ENCODE peak calls at places on chromosomes 1 and 21, in five cellular contexts. E, M, B, D and L are unnamed samples. For H3K4me1, the result is how much of the 10 kb centered on the place peaks cover.

GRCh38 chr21:33964706-33965325 is 49.2 kb upstream of the ATP5PO start:
- DNase-seq in E (no peak), M (no peak), B (no peak), D (no peak), L (no peak)

GRCh38 chr1:88780485-88780884 is 96.4 kb downstream of the PKN2 start:
- DNase-seq in E (no peak), M (no peak), B (no peak), D (no peak), L (no peak)

GRCh38 chr1:50978144-50978851 is 8.3 kb downstream of the CDKN2C start:
- DNase-seq in E (peak), M (no peak), B (peak), D (peak), L (no peak)

GRCh38 chr21:29231781-29232548 is 66.8 kb upstream of the BACH1 start:
- DNase-seq in E (no peak), M (no peak), B (no peak), D (no peak), L (no peak)

GRCh38 chr1:203567596-203567995 is 59.0 kb upstream of the ATP2B4 start:
- DNase-seq in E (no peak), M (no peak), B (no peak), D (no peak), L (no peak)

GRCh38 chr1:229430761-229431269 is 3.1 kb downstream of the ACTA1 start:
- DNase-seq in E (no peak), M (no peak), B (peak), D (peak), L (no peak)

GRCh38 chr1:180912801-180913616 is at the start of gene KIAA1614:
- DNase-seq in E (no peak), M (no peak), B (no peak), D (no peak), L (no peak)

GRCh38 chr1:19350566-19350965 is 38.4 kb downstream of the SLC66A1 start:
- DNase-seq in E (no peak), M (no peak), B (no peak), D (no peak), L (no peak)

GRCh38 chr1:156221986-156222692 is 9.3 kb downstream of the PMF1 start:
- DNase-seq in E (no peak), M (no peak), B (no peak), D (no peak), L (no peak)

GRCh38 chr1:202860744-202861419 is 28.1 kb downstream of the RABIF start:
- DNase-seq in E (peak), M (no peak), B (peak), D (peak), L (no peak)

GRCh38 chr21:33968998-33969353 is 53.4 kb upstream of the ATP5PO start:
- DNase-seq in E (no peak), M (no peak), B (no peak), D (no peak), L (no peak)

GRCh38 chr1:117161887-117162286 is 40.3 kb upstream of the TRIM45 start:
- DNase-seq in E (no peak), M (no peak), B (no peak), D (no peak), L (no peak)

GRCh38 chr21:32572574-32573420 is 12.5 kb downstream of the TCP10L start:
- DNase-seq in E (no peak), M (no peak), B (peak), D (peak), L (no peak)

GRCh38 chr1:201737350-201738060 is 91.5 kb upstream of the IPO9 start:
- DNase-seq in E (no peak), M (no peak), B (no peak), D (no peak), L (no peak)
- H3K4me1 ChIP-seq in E (under half), M (under half), B (half or more), D (under half), L (under half)

DNA sequence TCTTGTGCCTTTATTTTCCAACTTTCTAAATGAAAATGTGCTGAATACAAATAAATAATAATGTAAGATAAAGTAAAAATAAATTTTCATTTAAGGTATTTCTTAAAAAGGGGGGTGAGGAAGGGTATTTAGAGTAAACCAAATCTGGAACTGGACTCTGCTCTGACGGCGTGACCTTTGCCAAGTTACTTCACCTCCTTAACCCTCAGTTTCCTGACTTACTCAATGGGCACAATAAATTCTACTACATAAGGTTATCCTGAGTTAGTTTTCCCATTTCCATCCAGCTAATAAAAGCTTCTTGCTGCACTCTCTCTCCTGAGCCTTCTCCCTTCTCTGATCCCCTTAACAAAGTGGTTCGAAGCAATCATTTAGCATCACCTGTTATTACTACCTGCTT is 93.9 kb downstream of the NID1 start:
- DNase-seq in E (peak), M (no peak), B (no peak), D (no peak), L (no peak)
- H3K4me3 ChIP-seq in E (no peak), M (no peak), B (no peak), D (no peak), L (no peak)

DNA sequence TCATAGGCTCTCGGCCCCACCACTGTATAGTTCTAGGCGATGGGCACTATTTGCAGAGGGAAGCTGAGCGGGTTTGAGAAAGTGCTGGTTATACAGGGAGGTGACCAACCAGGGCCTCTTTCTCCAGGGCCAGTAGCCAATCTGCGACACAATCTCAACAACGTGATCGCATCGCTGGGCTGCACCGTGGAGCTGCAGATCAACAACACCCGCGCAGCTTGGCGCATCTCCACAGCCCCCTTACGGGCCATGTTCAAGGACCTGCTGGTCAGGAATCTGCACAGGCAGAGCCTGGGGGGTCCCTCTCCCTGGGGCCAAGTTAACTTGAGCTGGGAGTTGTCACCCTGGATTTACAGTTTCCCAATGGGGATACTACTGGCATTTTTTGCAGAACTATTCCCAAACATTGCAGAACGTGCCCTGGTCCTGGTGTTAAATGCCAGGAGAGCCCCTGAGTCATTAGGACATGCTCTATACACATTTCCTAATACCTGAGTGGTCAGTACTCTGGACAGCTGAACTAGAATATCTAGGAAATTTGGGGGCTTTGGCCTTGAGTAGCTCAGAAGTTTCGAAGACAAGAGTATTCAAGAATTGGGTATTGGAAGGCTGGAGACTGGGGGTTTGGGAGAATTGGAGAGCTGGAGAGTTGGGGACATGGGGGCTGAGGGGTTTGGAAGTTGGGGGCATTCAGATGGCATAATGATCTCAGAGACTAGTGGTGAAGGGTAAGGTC is 6.9 kb downstream of the DCST1 start:
- DNase-seq in E (no peak), M (no peak), B (no peak), D (peak), L (no peak)
- H3K27ac ChIP-seq in E (no peak), M (no peak), B (no peak), D (no peak), L (no peak)

DNA sequence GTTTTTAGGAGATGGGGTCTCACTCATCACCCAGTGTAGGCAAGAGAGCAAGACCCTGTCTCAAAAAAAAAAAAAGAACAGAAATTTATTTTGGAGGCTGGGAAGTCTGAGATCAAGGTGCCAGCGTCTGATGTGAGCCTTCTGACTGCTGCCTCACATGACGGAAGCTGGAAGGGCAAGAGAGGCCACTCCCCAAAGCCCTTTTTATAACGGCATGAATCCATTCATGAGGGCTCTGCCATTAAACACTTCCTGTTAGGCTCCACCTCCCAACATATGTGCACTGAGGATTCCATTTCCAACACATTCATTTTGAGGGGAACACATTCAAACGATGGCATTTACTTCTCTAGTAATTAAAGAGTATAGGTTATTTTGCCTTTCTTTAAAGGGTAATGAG is 50.9 kb upstream of the C1orf198 start:
- DNase-seq in E (no peak), M (no peak), B (no peak), D (no peak), L (no peak)
- H3K4me1 ChIP-seq in E (under half), M (under half), B (under half), D (under half), L (under half)

GRCh38 chr1:98870959-98871903 is 133.4 kb downstream of the PLPPR5 start:
- DNase-seq in E (no peak), M (peak), B (no peak), D (no peak), L (no peak)
- H3K4me3 ChIP-seq in E (no peak), M (no peak), B (no peak), D (no peak), L (no peak)

GRCh38 chr1:886760-887159 is 37.0 kb upstream of the SAMD11 start:
- DNase-seq in E (no peak), M (no peak), B (no peak), D (peak), L (no peak)
- H3K27ac ChIP-seq in E (no peak), M (no peak), B (no peak), D (no peak), L (no peak)

DNA sequence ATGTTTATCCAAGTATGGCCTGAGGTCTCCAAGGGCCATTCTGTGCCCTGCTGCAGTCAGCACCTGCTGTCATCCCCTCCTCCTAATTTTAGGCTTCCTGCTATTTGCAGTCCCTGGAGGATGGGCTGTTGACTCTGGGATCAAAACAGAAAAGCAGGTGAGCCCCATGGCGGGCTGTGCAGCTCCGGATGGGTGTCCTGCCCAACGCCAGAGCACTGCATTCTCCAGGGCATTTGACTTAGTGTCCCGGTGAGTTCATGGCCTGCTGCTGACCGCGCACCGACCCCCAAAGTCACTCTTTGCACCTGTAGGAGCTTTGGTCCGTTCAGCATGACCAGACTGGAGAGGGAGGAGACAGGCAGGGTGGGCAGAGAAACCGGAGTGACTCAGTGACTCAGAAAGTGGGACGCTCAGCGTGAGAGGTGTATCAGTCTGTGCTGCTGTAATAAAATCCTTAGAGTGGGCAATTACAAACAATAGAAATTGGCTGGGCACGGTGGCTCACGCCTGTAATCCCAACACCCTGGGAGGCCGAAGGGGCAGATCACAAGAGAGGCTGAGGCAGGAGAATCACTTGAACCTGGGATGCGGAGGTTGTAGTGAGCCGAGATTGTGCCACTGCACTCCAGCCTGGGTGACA is 5.9 kb upstream of the AIRE start:
- DNase-seq in E (no peak), M (no peak), B (no peak), D (peak), L (no peak)
- H3K4me1 ChIP-seq in E (under half), M (under half), B (under half), D (under half), L (under half)

GRCh38 chr1:182847105-182847504 is 8.0 kb downstream of the DHX9 start:
- DNase-seq in E (no peak), M (no peak), B (no peak), D (no peak), L (no peak)

GRCh38 chr1:182845894-182846293 is 6.7 kb downstream of the DHX9 start:
- DNase-seq in E (no peak), M (no peak), B (no peak), D (no peak), L (no peak)

GRCh38 chr1:182842265-182842664 is 3.1 kb downstream of the DHX9 start:
- DNase-seq in E (no peak), M (no peak), B (no peak), D (no peak), L (no peak)

GRCh38 chr1:182848736-182849135 is 9.6 kb downstream of the DHX9 start:
- DNase-seq in E (no peak), M (no peak), B (no peak), D (no peak), L (no peak)

DNA sequence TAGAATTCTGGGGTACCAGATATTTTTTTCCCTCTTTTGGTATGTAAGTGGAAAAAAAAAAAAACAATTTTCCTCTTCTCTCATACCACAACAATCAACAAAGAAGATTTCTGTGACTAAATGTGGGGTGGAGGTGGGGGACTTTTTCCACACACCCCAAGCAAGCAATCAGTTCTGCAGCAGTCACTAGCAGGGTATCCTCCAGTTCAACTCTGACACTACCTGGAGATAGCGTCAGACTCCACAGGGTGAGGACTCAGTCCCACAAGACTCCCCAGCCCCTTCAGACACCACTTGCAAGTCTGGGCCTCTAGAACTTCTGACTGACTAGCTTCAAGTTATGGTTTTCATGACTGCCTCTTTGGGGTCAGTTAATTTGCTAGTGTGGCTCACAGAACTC is 6.2 kb downstream of the DHX9 start:
- DNase-seq in E (no peak), M (no peak), B (no peak), D (no peak), L (no peak)
- H3K4me3 ChIP-seq in E (no peak), M (no peak), B (no peak), D (no peak), L (no peak)

GRCh38 chr1:43205671-43206070 is 33.5 kb downstream of the CFAP57 start:
- DNase-seq in E (no peak), M (no peak), B (no peak), D (no peak), L (no peak)

GRCh38 chr1:43207229-43207853 is 35.2 kb downstream of the CFAP57 start:
- DNase-seq in E (no peak), M (no peak), B (no peak), D (no peak), L (no peak)

GRCh38 chr1:43203859-43204258 is 31.7 kb downstream of the CFAP57 start:
- DNase-seq in E (no peak), M (no peak), B (no peak), D (no peak), L (no peak)

GRCh38 chr1:43204394-43204793 is 32.3 kb downstream of the CFAP57 start:
- DNase-seq in E (no peak), M (no peak), B (no peak), D (no peak), L (no peak)

GRCh38 chr1:43206721-43207228 is 34.6 kb downstream of the CFAP57 start:
- DNase-seq in E (no peak), M (no peak), B (no peak), D (no peak), L (peak)
- H3K27ac ChIP-seq in E (peak), M (no peak), B (no peak), D (peak), L (peak)